ENCODE peak calls at places on chromosome 1, in five cellular contexts. One of them, this sample, is unnamed.

GRCh38 chr1:10635992-10636391 is 160.5 kb downstream of the CASZ1 start:
- DNase-seq in stimulated activated CD8-positive, alpha-beta memory T cell treated with anti-CD3 and anti-CD28 coated beads, Interleukin-4, amount 100 ng/mL, for 1 hour: no peak
- DNase-seq in amniotic stem cell: no peak
- DNase-seq in stimulated activated CD4-positive, alpha-beta T cell treated with anti-CD3 and anti-CD28 coated beads, TNF-alpha, amount 100 ng/mL, for 4 hours: no peak
- DNase-seq in MCF 10A: peak
- DNase-seq in this sample: no peak

GRCh38 chr1:69976896-69977295 is 228.5 kb downstream of the LRRC40 start:
- DNase-seq in stimulated activated CD4-positive, alpha-beta T cell treated with anti-CD3 and anti-CD28 coated beads, TNF-alpha, amount 100 ng/mL, for 4 hours: no peak
- DNase-seq in amniotic stem cell: no peak
- DNase-seq in stimulated activated CD8-positive, alpha-beta memory T cell treated with anti-CD3 and anti-CD28 coated beads, Interleukin-4, amount 100 ng/mL, for 1 hour: no peak
- DNase-seq in MCF 10A: peak
- DNase-seq in this sample: no peak

GRCh38 chr1:224589006-224589405 is 27.1 kb upstream of the CNIH3 start:
- DNase-seq in stimulated activated CD4-positive, alpha-beta T cell treated with anti-CD3 and anti-CD28 coated beads, TNF-alpha, amount 100 ng/mL, for 4 hours: no peak
- DNase-seq in amniotic stem cell: no peak
- DNase-seq in stimulated activated CD8-positive, alpha-beta memory T cell treated with anti-CD3 and anti-CD28 coated beads, Interleukin-4, amount 100 ng/mL, for 1 hour: no peak
- DNase-seq in MCF 10A: no peak
- DNase-seq in this sample: no peak

GRCh38 chr1:24862775-24863483 is 67.1 kb downstream of the RUNX3 start:
- DNase-seq in stimulated activated CD8-positive, alpha-beta memory T cell treated with anti-CD3 and anti-CD28 coated beads, Interleukin-4, amount 100 ng/mL, for 1 hour: no peak
- DNase-seq in stimulated activated CD4-positive, alpha-beta T cell treated with anti-CD3 and anti-CD28 coated beads, TNF-alpha, amount 100 ng/mL, for 4 hours: no peak
- DNase-seq in amniotic stem cell: no peak
- DNase-seq in MCF 10A: no peak
- DNase-seq in this sample: no peak

GRCh38 chr1:47229031-47229831 is 2.8 kb downstream of the TAL1 start:
- DNase-seq in stimulated activated CD4-positive, alpha-beta T cell treated with anti-CD3 and anti-CD28 coated beads, TNF-alpha, amount 100 ng/mL, for 4 hours: no peak
- DNase-seq in MCF 10A: no peak
- DNase-seq in amniotic stem cell: no peak
- DNase-seq in stimulated activated CD8-positive, alpha-beta memory T cell treated with anti-CD3 and anti-CD28 coated beads, Interleukin-4, amount 100 ng/mL, for 1 hour: no peak
- DNase-seq in this sample: no peak

GRCh38 chr1:245571872-245572294 is 417.1 kb downstream of the KIF26B start:
- DNase-seq in stimulated activated CD4-positive, alpha-beta T cell treated with anti-CD3 and anti-CD28 coated beads, TNF-alpha, amount 100 ng/mL, for 4 hours: no peak
- DNase-seq in MCF 10A: no peak
- DNase-seq in amniotic stem cell: no peak
- DNase-seq in stimulated activated CD8-positive, alpha-beta memory T cell treated with anti-CD3 and anti-CD28 coated beads, Interleukin-4, amount 100 ng/mL, for 1 hour: no peak
- DNase-seq in this sample: no peak

GRCh38 chr1:224903955-224904354 is 25.5 kb upstream of the DNAH14 start:
- DNase-seq in stimulated activated CD4-positive, alpha-beta T cell treated with anti-CD3 and anti-CD28 coated beads, TNF-alpha, amount 100 ng/mL, for 4 hours: no peak
- DNase-seq in amniotic stem cell: no peak
- DNase-seq in MCF 10A: no peak
- DNase-seq in stimulated activated CD8-positive, alpha-beta memory T cell treated with anti-CD3 and anti-CD28 coated beads, Interleukin-4, amount 100 ng/mL, for 1 hour: no peak
- DNase-seq in this sample: no peak

GRCh38 chr1:202873026-202873425 is 15.9 kb downstream of the RABIF start:
- DNase-seq in MCF 10A: no peak
- DNase-seq in amniotic stem cell: no peak
- DNase-seq in stimulated activated CD8-positive, alpha-beta memory T cell treated with anti-CD3 and anti-CD28 coated beads, Interleukin-4, amount 100 ng/mL, for 1 hour: no peak
- DNase-seq in stimulated activated CD4-positive, alpha-beta T cell treated with anti-CD3 and anti-CD28 coated beads, TNF-alpha, amount 100 ng/mL, for 4 hours: no peak
- DNase-seq in this sample: no peak

GRCh38 chr1:37890378-37891014 is 31.1 kb upstream of the MTF1 start:
- DNase-seq in stimulated activated CD4-positive, alpha-beta T cell treated with anti-CD3 and anti-CD28 coated beads, TNF-alpha, amount 100 ng/mL, for 4 hours: no peak
- DNase-seq in stimulated activated CD8-positive, alpha-beta memory T cell treated with anti-CD3 and anti-CD28 coated beads, Interleukin-4, amount 100 ng/mL, for 1 hour: no peak
- DNase-seq in amniotic stem cell: no peak
- DNase-seq in MCF 10A: peak
- DNase-seq in this sample: no peak

GRCh38 chr1:87644500-87645245 is 316.0 kb downstream of the LMO4 start:
- DNase-seq in amniotic stem cell: no peak
- DNase-seq in stimulated activated CD4-positive, alpha-beta T cell treated with anti-CD3 and anti-CD28 coated beads, TNF-alpha, amount 100 ng/mL, for 4 hours: no peak
- DNase-seq in stimulated activated CD8-positive, alpha-beta memory T cell treated with anti-CD3 and anti-CD28 coated beads, Interleukin-4, amount 100 ng/mL, for 1 hour: no peak
- DNase-seq in MCF 10A: peak
- DNase-seq in this sample: no peak

GRCh38 chr1:93816970-93817738 is 61.9 kb downstream of the DNTTIP2 start:
- DNase-seq in MCF 10A: peak
- DNase-seq in stimulated activated CD4-positive, alpha-beta T cell treated with anti-CD3 and anti-CD28 coated beads, TNF-alpha, amount 100 ng/mL, for 4 hours: no peak
- DNase-seq in amniotic stem cell: peak
- DNase-seq in stimulated activated CD8-positive, alpha-beta memory T cell treated with anti-CD3 and anti-CD28 coated beads, Interleukin-4, amount 100 ng/mL, for 1 hour: no peak
- DNase-seq in this sample: no peak

GRCh38 chr1:48493970-48494769 is 22.2 kb upstream of the SPATA6 start:
- DNase-seq in stimulated activated CD4-positive, alpha-beta T cell treated with anti-CD3 and anti-CD28 coated beads, TNF-alpha, amount 100 ng/mL, for 4 hours: no peak
- DNase-seq in MCF 10A: peak
- DNase-seq in amniotic stem cell: peak
- DNase-seq in stimulated activated CD8-positive, alpha-beta memory T cell treated with anti-CD3 and anti-CD28 coated beads, Interleukin-4, amount 100 ng/mL, for 1 hour: no peak
- DNase-seq in this sample: no peak

GRCh38 chr1:31830511-31830910 is 14.7 kb upstream of the SPOCD1 start:
- DNase-seq in stimulated activated CD8-positive, alpha-beta memory T cell treated with anti-CD3 and anti-CD28 coated beads, Interleukin-4, amount 100 ng/mL, for 1 hour: no peak
- DNase-seq in stimulated activated CD4-positive, alpha-beta T cell treated with anti-CD3 and anti-CD28 coated beads, TNF-alpha, amount 100 ng/mL, for 4 hours: no peak
- DNase-seq in amniotic stem cell: no peak
- DNase-seq in MCF 10A: no peak
- DNase-seq in this sample: no peak

GRCh38 chr1:31073044-31073443 is 7.5 kb upstream of the PUM1 start:
- DNase-seq in stimulated activated CD4-positive, alpha-beta T cell treated with anti-CD3 and anti-CD28 coated beads, TNF-alpha, amount 100 ng/mL, for 4 hours: no peak
- DNase-seq in stimulated activated CD8-positive, alpha-beta memory T cell treated with anti-CD3 and anti-CD28 coated beads, Interleukin-4, amount 100 ng/mL, for 1 hour: no peak
- DNase-seq in amniotic stem cell: no peak
- DNase-seq in MCF 10A: no peak
- DNase-seq in this sample: no peak

GRCh38 chr1:229225331-229225782 is 45.6 kb upstream of the RAB4A start:
- DNase-seq in stimulated activated CD8-positive, alpha-beta memory T cell treated with anti-CD3 and anti-CD28 coated beads, Interleukin-4, amount 100 ng/mL, for 1 hour: no peak
- DNase-seq in amniotic stem cell: no peak
- DNase-seq in MCF 10A: peak
- DNase-seq in stimulated activated CD4-positive, alpha-beta T cell treated with anti-CD3 and anti-CD28 coated beads, TNF-alpha, amount 100 ng/mL, for 4 hours: no peak
- DNase-seq in this sample: no peak

GRCh38 chr1:209561561-209561960 is 22.0 kb upstream of the CAMK1G start:
- DNase-seq in stimulated activated CD8-positive, alpha-beta memory T cell treated with anti-CD3 and anti-CD28 coated beads, Interleukin-4, amount 100 ng/mL, for 1 hour: no peak
- DNase-seq in stimulated activated CD4-positive, alpha-beta T cell treated with anti-CD3 and anti-CD28 coated beads, TNF-alpha, amount 100 ng/mL, for 4 hours: no peak
- DNase-seq in amniotic stem cell: no peak
- DNase-seq in MCF 10A: no peak
- DNase-seq in this sample: no peak

GRCh38 chr1:94304553-94304952 is 67.2 kb upstream of the ARHGAP29 start:
- DNase-seq in amniotic stem cell: no peak
- DNase-seq in stimulated activated CD8-positive, alpha-beta memory T cell treated with anti-CD3 and anti-CD28 coated beads, Interleukin-4, amount 100 ng/mL, for 1 hour: no peak
- DNase-seq in MCF 10A: no peak
- DNase-seq in stimulated activated CD4-positive, alpha-beta T cell treated with anti-CD3 and anti-CD28 coated beads, TNF-alpha, amount 100 ng/mL, for 4 hours: no peak
- DNase-seq in this sample: no peak

GRCh38 chr1:66244429-66244828 is 289.5 kb upstream of the SGIP1 start:
- DNase-seq in stimulated activated CD8-positive, alpha-beta memory T cell treated with anti-CD3 and anti-CD28 coated beads, Interleukin-4, amount 100 ng/mL, for 1 hour: no peak
- DNase-seq in stimulated activated CD4-positive, alpha-beta T cell treated with anti-CD3 and anti-CD28 coated beads, TNF-alpha, amount 100 ng/mL, for 4 hours: no peak
- DNase-seq in amniotic stem cell: no peak
- DNase-seq in MCF 10A: peak
- DNase-seq in this sample: no peak

GRCh38 chr1:33036051-33036525 is 595 bp downstream of the AK2 start:
- DNase-seq in MCF 10A: peak
- DNase-seq in stimulated activated CD4-positive, alpha-beta T cell treated with anti-CD3 and anti-CD28 coated beads, TNF-alpha, amount 100 ng/mL, for 4 hours: no peak
- DNase-seq in stimulated activated CD8-positive, alpha-beta memory T cell treated with anti-CD3 and anti-CD28 coated beads, Interleukin-4, amount 100 ng/mL, for 1 hour: no peak
- DNase-seq in amniotic stem cell: no peak
- DNase-seq in this sample: no peak

GRCh38 chr1:50774759-50775351 is 185.2 kb downstream of the FAF1 start:
- DNase-seq in stimulated activated CD4-positive, alpha-beta T cell treated with anti-CD3 and anti-CD28 coated beads, TNF-alpha, amount 100 ng/mL, for 4 hours: no peak
- DNase-seq in amniotic stem cell: peak
- DNase-seq in MCF 10A: peak
- DNase-seq in stimulated activated CD8-positive, alpha-beta memory T cell treated with anti-CD3 and anti-CD28 coated beads, Interleukin-4, amount 100 ng/mL, for 1 hour: no peak
- DNase-seq in this sample: no peak

GRCh38 chr1:198749279-198749678 is 110.4 kb downstream of the PTPRC start:
- DNase-seq in stimulated activated CD8-positive, alpha-beta memory T cell treated with anti-CD3 and anti-CD28 coated beads, Interleukin-4, amount 100 ng/mL, for 1 hour: no peak
- DNase-seq in amniotic stem cell: no peak
- DNase-seq in MCF 10A: no peak
- DNase-seq in stimulated activated CD4-positive, alpha-beta T cell treated with anti-CD3 and anti-CD28 coated beads, TNF-alpha, amount 100 ng/mL, for 4 hours: no peak
- DNase-seq in this sample: no peak

GRCh38 chr1:54404939-54405880 is 984 bp downstream of the SSBP3 start:
- DNase-seq in MCF 10A: no peak
- DNase-seq in amniotic stem cell: no peak
- DNase-seq in stimulated activated CD8-positive, alpha-beta memory T cell treated with anti-CD3 and anti-CD28 coated beads, Interleukin-4, amount 100 ng/mL, for 1 hour: no peak
- DNase-seq in stimulated activated CD4-positive, alpha-beta T cell treated with anti-CD3 and anti-CD28 coated beads, TNF-alpha, amount 100 ng/mL, for 4 hours: no peak
- DNase-seq in this sample: peak

GRCh38 chr1:101241485-101242225 is 4.8 kb downstream of the S1PR1 start:
- DNase-seq in stimulated activated CD8-positive, alpha-beta memory T cell treated with anti-CD3 and anti-CD28 coated beads, Interleukin-4, amount 100 ng/mL, for 1 hour: no peak
- DNase-seq in MCF 10A: no peak
- DNase-seq in amniotic stem cell: no peak
- DNase-seq in stimulated activated CD4-positive, alpha-beta T cell treated with anti-CD3 and anti-CD28 coated beads, TNF-alpha, amount 100 ng/mL, for 4 hours: no peak
- DNase-seq in this sample: no peak

GRCh38 chr1:80445021-80445420 is 1355.7 kb upstream of the ADGRL2 start:
- DNase-seq in amniotic stem cell: no peak
- DNase-seq in MCF 10A: peak
- DNase-seq in stimulated activated CD8-positive, alpha-beta memory T cell treated with anti-CD3 and anti-CD28 coated beads, Interleukin-4, amount 100 ng/mL, for 1 hour: no peak
- DNase-seq in stimulated activated CD4-positive, alpha-beta T cell treated with anti-CD3 and anti-CD28 coated beads, TNF-alpha, amount 100 ng/mL, for 4 hours: no peak
- DNase-seq in this sample: no peak

GRCh38 chr1:192243721-192244120 is 73.1 kb upstream of the RGS21 start:
- DNase-seq in stimulated activated CD8-positive, alpha-beta memory T cell treated with anti-CD3 and anti-CD28 coated beads, Interleukin-4, amount 100 ng/mL, for 1 hour: no peak
- DNase-seq in amniotic stem cell: no peak
- DNase-seq in stimulated activated CD4-positive, alpha-beta T cell treated with anti-CD3 and anti-CD28 coated beads, TNF-alpha, amount 100 ng/mL, for 4 hours: no peak
- DNase-seq in MCF 10A: no peak
- DNase-seq in this sample: no peak

GRCh38 chr1:153340356-153340755 is 8.3 kb downstream of the PGLYRP4 start:
- DNase-seq in amniotic stem cell: no peak
- DNase-seq in stimulated activated CD8-positive, alpha-beta memory T cell treated with anti-CD3 and anti-CD28 coated beads, Interleukin-4, amount 100 ng/mL, for 1 hour: no peak
- DNase-seq in MCF 10A: no peak
- DNase-seq in stimulated activated CD4-positive, alpha-beta T cell treated with anti-CD3 and anti-CD28 coated beads, TNF-alpha, amount 100 ng/mL, for 4 hours: no peak
- DNase-seq in this sample: no peak

GRCh38 chr1:200040516-200041138 is 13.1 kb downstream of the NR5A2 start:
- DNase-seq in amniotic stem cell: no peak
- DNase-seq in stimulated activated CD4-positive, alpha-beta T cell treated with anti-CD3 and anti-CD28 coated beads, TNF-alpha, amount 100 ng/mL, for 4 hours: no peak
- DNase-seq in stimulated activated CD8-positive, alpha-beta memory T cell treated with anti-CD3 and anti-CD28 coated beads, Interleukin-4, amount 100 ng/mL, for 1 hour: no peak
- DNase-seq in MCF 10A: no peak
- DNase-seq in this sample: no peak

GRCh38 chr1:152328801-152329391 is 3.9 kb upstream of the FLG start:
- DNase-seq in amniotic stem cell: no peak
- DNase-seq in MCF 10A: no peak
- DNase-seq in stimulated activated CD4-positive, alpha-beta T cell treated with anti-CD3 and anti-CD28 coated beads, TNF-alpha, amount 100 ng/mL, for 4 hours: no peak
- DNase-seq in stimulated activated CD8-positive, alpha-beta memory T cell treated with anti-CD3 and anti-CD28 coated beads, Interleukin-4, amount 100 ng/mL, for 1 hour: no peak
- DNase-seq in this sample: no peak